ENCODE peak calls at places on chromosomes 3 and 15, in five cellular contexts. Y is GM06990, V is stomach, A is endothelial cell, Q is BE2C. B is an unnamed sample.

GRCh38 chr3:36812240-36812639 is 47.9 kb upstream of the DCLK3 start:
- DNase-seq in Y (no peak), V (no peak), A (no peak), Q (no peak), B (no peak)

GRCh38 chr15:69561071-69561784 is 108.6 kb downstream of the RPLP1 start:
- DNase-seq in Y (no peak), V (peak; percentile 79), A (no peak), Q (no peak), B (no peak)

GRCh38 chr15:48645558-48646330 is at the start of gene FBN1:
- DNase-seq in Y (peak; percentile 74), V (peak; percentile 31), A (peak; percentile 72), Q (peak; percentile 58), B (peak; percentile 76)

GRCh38 chr15:77186518-77187095 is 115.7 kb upstream of the TSPAN3 start:
- DNase-seq in Y (no peak), V (no peak), A (no peak), Q (no peak), B (no peak)

GRCh38 chr15:48654799-48655198 is 9.3 kb upstream of the FBN1 start:
- DNase-seq in Y (no peak), V (no peak), A (no peak), Q (no peak), B (no peak)

GRCh38 chr15:74790080-74790916 is 8.4 kb downstream of the CSK start:
- DNase-seq in Y (peak; percentile 82), V (peak; percentile 61), A (no peak), Q (peak; percentile 82), B (no peak)

GRCh38 chr3:133369041-133369440 is 30.8 kb upstream of the BFSP2 start:
- DNase-seq in Y (no peak), V (no peak), A (no peak), Q (no peak), B (no peak)

GRCh38 chr3:190345027-190345821 is 23.0 kb upstream of the CLDN1 start:
- DNase-seq in Y (no peak), V (no peak), A (no peak), Q (no peak), B (no peak)

GRCh38 chr3:127097009-127097350 is 96.0 kb upstream of the PRR23E start:
- DNase-seq in Y (no peak), V (no peak), A (no peak), Q (no peak), B (no peak)

GRCh38 chr3:23807161-23808015 is 1.6 kb downstream of the UBE2E1 start:
- DNase-seq in Y (peak; percentile 52), V (no peak), A (no peak), Q (no peak), B (no peak)

GRCh38 chr3:170532573-170532972 is 53.3 kb downstream of the SLC7A14 start:
- DNase-seq in Y (no peak), V (no peak), A (no peak), Q (no peak), B (no peak)

GRCh38 chr3:23546186-23546585 is 259.6 kb upstream of the UBE2E1 start:
- DNase-seq in Y (no peak), V (no peak), A (no peak), Q (no peak), B (no peak)

GRCh38 chr15:79164465-79164864 is 73.9 kb upstream of the RASGRF1 start:
- DNase-seq in Y (no peak), V (no peak), A (no peak), Q (no peak), B (no peak)

GRCh38 chr3:185900228-185900627 is 37.6 kb downstream of the TRA2B start:
- DNase-seq in Y (no peak), V (no peak), A (no peak), Q (peak; percentile 71), B (peak; percentile 8)

GRCh38 chr3:179098388-179099077 is 26.9 kb upstream of the ZMAT3 start:
- DNase-seq in Y (no peak), V (no peak), A (no peak), Q (no peak), B (no peak)
- TF ChIP-seq CTCF in Y (no peak), V (no peak), A (no peak), Q (peak; percentile 15), B (no peak)

GRCh38 chr3:30426319-30426993 is 179.9 kb upstream of the TGFBR2 start:
- DNase-seq in Y (no peak), V (no peak), A (no peak), Q (no peak), B (no peak)
- TF ChIP-seq CTCF in Y (no peak), V (no peak), A (no peak), Q (no peak), B (no peak)

GRCh38 chr3:188830955-188831354 is 340.8 kb upstream of the TPRG1 start:
- DNase-seq in Y (no peak), V (no peak), A (no peak), Q (peak; percentile 22), B (no peak)
- TF ChIP-seq CTCF in Y (peak; percentile 37), V (no peak), A (peak; percentile 17), Q (peak; percentile 60), B (no peak)

DNA sequence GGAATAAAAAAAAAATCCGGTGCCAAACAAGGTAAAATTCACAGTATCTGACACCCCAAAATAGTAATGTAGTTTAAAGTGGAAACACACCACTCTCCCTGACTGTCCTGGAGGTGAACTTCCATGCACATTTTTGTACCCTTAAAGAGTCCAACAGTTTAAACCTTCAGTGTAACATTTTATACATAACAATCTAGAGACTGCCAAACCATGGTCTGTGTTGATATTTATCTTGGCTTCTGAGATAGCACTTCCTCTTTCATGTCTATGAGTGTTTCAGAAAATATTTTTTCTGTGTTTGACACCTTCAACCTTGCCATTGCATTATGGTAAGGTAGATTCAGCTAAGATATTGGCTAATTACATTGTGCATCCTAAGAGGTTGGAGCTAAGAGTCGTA is 13.9 kb downstream of the TMEM45A start:
- DNase-seq in Y (no peak), V (no peak), A (no peak), Q (no peak), B (no peak)
- TF ChIP-seq CTCF in Y (no peak), V (no peak), A (no peak), Q (no peak), B (no peak)

DNA sequence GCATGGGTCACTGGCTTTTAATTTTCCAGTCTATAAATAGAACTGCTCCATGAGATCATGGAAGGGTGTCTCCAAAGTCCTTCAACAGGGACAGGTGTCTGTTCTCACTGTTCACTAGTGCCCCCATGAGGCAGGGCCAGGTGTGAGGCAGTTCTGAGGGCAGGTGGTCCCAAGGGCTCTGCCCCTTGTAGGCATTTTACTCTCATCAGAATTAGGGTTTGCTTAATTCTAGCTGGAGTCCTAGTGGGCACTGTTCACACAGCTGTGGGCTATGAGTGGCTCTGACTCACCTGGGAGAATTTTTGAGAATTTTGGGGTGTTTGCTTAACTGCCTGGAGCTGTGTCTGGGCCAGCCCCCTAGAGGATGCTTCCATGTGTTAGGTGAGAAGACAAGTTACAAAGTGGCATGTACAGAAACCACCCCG is 248.0 kb upstream of the LYSMD4 start:
- DNase-seq in Y (no peak), V (no peak), A (no peak), Q (no peak), B (no peak)
- TF ChIP-seq CTCF in Y (peak; percentile 13), V (no peak), A (no peak), Q (peak; percentile 24), B (no peak)